ENCODE peak calls at places on chromosomes 1 and 21, in five cellular contexts. N is thyroid gland, I is A549, X is foreskin fibroblast, C is mammary epithelial cell. Z is an unnamed sample.

GRCh38 chr1:157019457-157019856 is 26.1 kb downstream of the ARHGEF11 start:
- DNase-seq in X (no peak), N (no peak), I (no peak), C (no peak), Z (no peak)

GRCh38 chr1:118210723-118211110 is 25.7 kb upstream of the SPAG17 start:
- DNase-seq in N (no peak), I (no peak), X (no peak), C (peak), Z (no peak)

GRCh38 chr1:116465845-116466685 is 93.0 kb downstream of the ATP1A1 start:
- DNase-seq in C (no peak), N (no peak), X (no peak), I (no peak), Z (no peak)

GRCh38 chr1:29946057-29946456 is 709.7 kb downstream of the PTPRU start:
- DNase-seq in I (no peak), C (no peak), X (no peak), N (no peak), Z (no peak)

GRCh38 chr1:81801032-81801833 is 499 bp downstream of the ADGRL2 start:
- DNase-seq in C (peak), I (peak), X (peak), N (peak), Z (peak)

GRCh38 chr1:1170891-1171550 is 2.7 kb upstream of the TTLL10 start:
- DNase-seq in X (no peak), N (no peak), I (no peak), C (no peak), Z (no peak)

GRCh38 chr1:184483101-184483813 is 96.4 kb downstream of the C1orf21 start:
- DNase-seq in C (peak), X (peak), I (no peak), N (peak), Z (peak)

GRCh38 chr1:202205523-202206190 is 12.1 kb downstream of the LGR6 start:
- DNase-seq in C (no peak), I (no peak), X (no peak), N (no peak), Z (no peak)

GRCh38 chr1:46532498-46533178 is 18.8 kb downstream of the KNCN start:
- DNase-seq in N (peak), X (peak), I (peak), C (no peak), Z (peak)

GRCh38 chr1:17272641-17273040 is 23.7 kb downstream of the PADI3 start:
- DNase-seq in X (no peak), C (no peak), I (no peak), N (no peak), Z (no peak)

GRCh38 chr1:43269627-43270375 is at the start of gene TMEM125:
- DNase-seq in I (no peak), X (no peak), N (peak), C (no peak), Z (no peak)

GRCh38 chr1:61481313-61481712 is 243.6 kb downstream of the TM2D1 start:
- DNase-seq in C (peak), X (peak), I (peak), N (no peak), Z (no peak)

GRCh38 chr1:235023197-235024044 is 105.2 kb downstream of the TOMM20 start:
- DNase-seq in I (no peak), X (no peak), N (no peak), C (no peak), Z (no peak)

GRCh38 chr1:37946703-37947360 is at the start of gene INPP5B:
- DNase-seq in N (peak), X (peak), C (no peak), I (peak), Z (peak)
- H3K4me3 ChIP-seq in N (peak), X (peak), C (no peak), I (peak), Z (peak)

GRCh38 chr1:28720376-28720775 is 16.4 kb upstream of the YTHDF2 start:
- DNase-seq in X (no peak), I (no peak), N (no peak), C (no peak), Z (no peak)

GRCh38 chr1:28718601-28719331 is 18.0 kb upstream of the YTHDF2 start:
- DNase-seq in C (no peak), X (peak), N (peak), I (peak), Z (peak)

GRCh38 chr1:28716336-28716735 is 20.4 kb upstream of the YTHDF2 start:
- DNase-seq in C (no peak), I (no peak), X (no peak), N (no peak), Z (no peak)

GRCh38 chr1:28718166-28718565 is 18.6 kb upstream of the YTHDF2 start:
- DNase-seq in C (no peak), X (no peak), N (no peak), I (no peak), Z (no peak)

GRCh38 chr1:28719332-28719619 is 17.5 kb upstream of the YTHDF2 start:
- DNase-seq in I (no peak), C (no peak), N (no peak), X (no peak), Z (no peak)
- H3K4me3 ChIP-seq in I (no peak), C (no peak), N (no peak), X (no peak), Z (no peak)

GRCh38 chr1:53085405-53085804 is 23.4 kb downstream of the PODN start:
- DNase-seq in X (no peak), C (no peak), N (no peak), I (no peak), Z (no peak)

GRCh38 chr1:53087332-53088285 is 25.6 kb downstream of the PODN start:
- DNase-seq in N (no peak), I (no peak), X (no peak), C (no peak), Z (no peak)

GRCh38 chr1:53084589-53084971 is 22.6 kb downstream of the PODN start:
- DNase-seq in N (no peak), I (no peak), C (no peak), X (no peak), Z (no peak)

GRCh38 chr1:53088616-53089300 is 26.7 kb downstream of the PODN start:
- DNase-seq in X (no peak), C (no peak), N (no peak), I (no peak), Z (no peak)

GRCh38 chr1:53086504-53087070 is 24.6 kb downstream of the PODN start:
- DNase-seq in N (no peak), C (no peak), I (no peak), X (peak), Z (no peak)
- H3K4me3 ChIP-seq in N (no peak), C (no peak), I (no peak), X (no peak), Z (no peak)

GRCh38 chr21:41426656-41427311 is 745 bp downstream of the MX1 start:
- DNase-seq in C (no peak), I (no peak), X (no peak), N (peak), Z (no peak)
- H3K4me3 ChIP-seq in C (peak), I (peak), X (peak), N (peak), Z (peak)

GRCh38 chr1:147719029-147719703 is 41.2 kb downstream of the GJA5 start:
- DNase-seq in I (peak), N (no peak), X (no peak), C (no peak), Z (no peak)
- H3K4me3 ChIP-seq in I (no peak), N (no peak), X (no peak), C (no peak), Z (no peak)